ENCODE peak calls at places on chromosomes 12 and 14, in six cellular contexts. N is lung, X is omental fat pad, F is WTC11, R is Panc1, D is fibroblast of pulmonary artery. T is an unnamed sample.

GRCh38 chr12:110342157-110342556 is 61.1 kb downstream of the ATP2A2 start:
- DNase-seq in R (no peak), N (no peak), X (no peak), D (no peak), F (no peak), T (no peak)

GRCh38 chr12:2364566-2365165 is 311.9 kb downstream of the CACNA1C start:
- DNase-seq in X (no peak), D (no peak), F (no peak), R (no peak), N (no peak), T (no peak)

GRCh38 chr12:88251798-88252197 is 109.7 kb downstream of the TMTC3 start:
- DNase-seq in X (no peak), D (no peak), N (no peak), R (no peak), F (no peak), T (peak; percentile 61)

GRCh38 chr12:118436002-118436724 is 59.8 kb downstream of the SUDS3 start:
- DNase-seq in F (peak; percentile 65), R (no peak), N (no peak), D (no peak), X (no peak), T (no peak)

GRCh38 chr12:2288001-2288400 is 235.2 kb downstream of the CACNA1C start:
- DNase-seq in F (no peak), X (no peak), R (no peak), D (peak; percentile 42), N (no peak), T (peak; percentile 74)

GRCh38 chr12:122393822-122394221 is 28.6 kb downstream of the CLIP1 start:
- DNase-seq in F (no peak), R (no peak), D (no peak), N (no peak), X (no peak), T (no peak)

GRCh38 chr12:85057370-85057963 is 21.3 kb downstream of the LRRIQ1 start:
- DNase-seq in R (peak; percentile 18), D (peak; percentile 67), F (peak; percentile 49), X (no peak), N (no peak), T (peak; percentile 53)

GRCh38 chr12:92596388-92596787 is 106.4 kb upstream of the PLEKHG7 start:
- DNase-seq in F (no peak), R (no peak), D (peak; percentile 49), N (no peak), X (no peak), T (no peak)

GRCh38 chr14:106657460-106657859 is 1131.1 kb downstream of the TMEM121 start:
- DNase-seq in X (no peak), D (no peak), F (no peak), R (no peak), N (no peak), T (no peak)

GRCh38 chr12:52203126-52203921 is 11.5 kb upstream of the KRT80 start:
- DNase-seq in X (peak; percentile 77), N (peak; percentile 54), R (no peak), F (peak; percentile 9), D (peak; percentile 79), T (peak; percentile 95)

GRCh38 chr12:122891661-122892525 is 4.0 kb downstream of the VPS37B start:
- DNase-seq in N (no peak), F (no peak), R (no peak), D (peak; percentile 58), X (no peak), T (peak; percentile 73)

GRCh38 chr14:104582649-104583048 is 3.1 kb downstream of the C14orf180 start:
- DNase-seq in R (no peak), D (no peak), F (no peak), N (no peak), X (no peak), T (no peak)

GRCh38 chr12:39807043-39807442 is 187.4 kb upstream of the ABCD2 start:
- DNase-seq in X (no peak), F (peak; percentile 26), R (no peak), N (no peak), D (peak; percentile 49), T (no peak)

GRCh38 chr14:87102979-87103378 is 890.0 kb downstream of the GALC start:
- DNase-seq in X (no peak), R (no peak), F (no peak), D (peak; percentile 18), N (no peak), T (peak; percentile 19)

GRCh38 chr12:117361905-117362304 is 479 bp upstream of the NOS1 start:
- DNase-seq in N (no peak), F (no peak), X (no peak), D (no peak), R (no peak), T (no peak)

GRCh38 chr14:70281938-70282337 is 77.5 kb downstream of the COX16 start:
- DNase-seq in X (no peak), R (no peak), N (no peak), F (no peak), D (no peak), T (no peak)

GRCh38 chr12:89969098-89969497 is 260.5 kb upstream of the ATP2B1 start:
- DNase-seq in N (no peak), F (no peak), X (no peak), D (no peak), R (no peak), T (no peak)

GRCh38 chr14:74545386-74545785 is 51.8 kb downstream of the ISCA2 start:
- DNase-seq in X (no peak), R (no peak), D (no peak), N (no peak), F (no peak), T (no peak)

GRCh38 chr12:123790901-123791486 is 28.9 kb downstream of the DNAH10 start:
- DNase-seq in N (no peak), R (no peak), F (no peak), D (no peak), X (no peak), T (no peak)

GRCh38 chr12:86196465-86196864 is 59.7 kb downstream of the MGAT4C start:
- DNase-seq in X (no peak), D (no peak), F (no peak), N (no peak), R (no peak), T (no peak)

GRCh38 chr14:39773387-39773786 is 341.2 kb upstream of the FBXO33 start:
- DNase-seq in D (no peak), R (no peak), X (no peak), N (no peak), F (no peak), T (no peak)

GRCh38 chr12:47105914-47106674 is 26.3 kb upstream of the AMIGO2 start:
- DNase-seq in X (no peak), D (no peak), R (no peak), F (no peak), N (no peak), T (no peak)

GRCh38 chr12:122318607-122319311 is 52.5 kb upstream of the VPS33A start:
- DNase-seq in X (no peak), R (no peak), N (no peak), F (no peak), D (peak; percentile 99), T (peak; percentile 99)

GRCh38 chr12:106918746-106919145 is 37.0 kb upstream of the TMEM263 start:
- DNase-seq in X (no peak), F (peak; percentile 50), N (no peak), R (peak; percentile 17), D (peak; percentile 45), T (no peak)

GRCh38 chr12:84986586-84986985 is 49.5 kb downstream of the TSPAN19 start:
- DNase-seq in F (no peak), N (no peak), D (no peak), X (no peak), R (no peak), T (peak; percentile 13)

GRCh38 chr12:11805680-11806079 is 156.2 kb downstream of the ETV6 start:
- DNase-seq in N (no peak), X (no peak), D (no peak), R (no peak), F (no peak), T (no peak)

GRCh38 chr12:11804130-11804529 is 154.7 kb downstream of the ETV6 start:
- DNase-seq in X (no peak), R (no peak), D (no peak), N (no peak), F (no peak), T (no peak)

GRCh38 chr12:11807453-11807852 is 158.0 kb downstream of the ETV6 start:
- DNase-seq in N (no peak), X (no peak), R (no peak), F (no peak), D (no peak), T (no peak)

GRCh38 chr12:11801643-11802042 is 152.2 kb downstream of the ETV6 start:
- DNase-seq in R (no peak), D (no peak), N (no peak), X (no peak), F (no peak), T (no peak)

DNA sequence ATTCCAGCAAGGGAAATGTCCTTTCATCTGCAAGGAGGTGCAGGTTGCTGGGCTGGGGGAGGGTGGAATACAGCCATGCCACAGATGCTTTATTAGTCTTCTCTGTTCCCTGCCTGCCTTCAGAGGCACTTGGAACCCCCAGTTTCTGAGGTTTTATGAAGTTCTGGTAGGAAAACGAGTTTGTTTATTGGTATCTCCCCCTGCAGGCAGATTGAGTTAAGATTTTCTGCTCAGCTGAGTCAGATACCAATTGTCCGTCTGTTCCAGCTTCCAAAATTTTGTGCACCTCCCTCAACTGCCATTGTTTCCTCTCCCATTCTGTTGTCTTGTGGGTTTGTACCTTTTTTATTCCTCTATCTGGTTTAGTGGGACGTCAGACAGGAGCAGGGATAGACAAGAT is 155.6 kb downstream of the ETV6 start:
- DNase-seq in N (no peak), R (no peak), D (no peak), X (no peak), F (no peak), T (no peak)
- TF ChIP-seq CTCF in N (no peak), R (peak; percentile 10), D (peak; percentile 4), X (no peak), F (no peak), T (peak; percentile 18)

DNA sequence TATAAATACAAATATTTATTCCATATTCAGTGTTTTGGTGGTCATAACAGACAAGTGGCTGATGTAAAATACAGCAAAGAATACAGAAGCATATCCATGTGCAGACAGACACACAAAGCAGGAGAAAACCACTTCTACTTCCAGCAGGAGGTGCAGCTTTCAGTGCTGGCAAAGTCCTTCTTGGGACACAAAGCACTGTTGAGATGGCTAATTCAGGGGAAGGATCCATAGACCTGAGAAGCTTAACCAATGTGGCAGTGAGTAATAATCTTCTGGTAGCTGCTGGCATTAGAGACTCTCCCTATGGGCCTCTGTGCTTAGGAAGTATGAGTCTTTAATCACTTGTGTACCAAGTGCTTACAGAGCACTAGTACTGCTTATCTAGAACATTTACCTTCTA is 26.8 kb downstream of the AMN1 start:
- DNase-seq in D (peak; percentile 46), R (no peak), F (no peak), N (no peak), X (no peak), T (peak; percentile 17)
- TF ChIP-seq CTCF in D (peak; percentile 39), R (no peak), F (no peak), N (no peak), X (no peak), T (peak; percentile 27)

DNA sequence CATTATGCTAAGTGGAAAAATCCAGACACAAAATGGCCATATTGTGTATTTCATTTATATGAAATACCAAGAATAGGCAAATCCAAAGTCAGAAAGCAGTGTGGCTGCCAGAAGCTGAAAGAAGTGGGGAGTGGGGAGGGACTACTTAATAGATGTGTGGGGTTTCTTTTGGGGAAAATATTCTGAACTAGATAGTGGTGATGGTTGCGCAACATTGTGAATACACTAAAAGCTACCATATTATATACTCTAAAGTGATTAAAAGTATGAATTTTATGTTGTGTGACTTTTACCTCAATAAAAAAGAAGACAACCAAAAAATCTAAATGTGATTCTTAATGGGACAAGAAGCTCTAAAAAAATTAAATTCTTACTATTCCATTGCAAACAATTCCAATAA is 272.6 kb downstream of the DAD1 start:
- DNase-seq in N (no peak), X (no peak), D (no peak), R (no peak), F (no peak), T (no peak)
- TF ChIP-seq CTCF in N (no peak), X (no peak), D (no peak), R (no peak), F (no peak), T (no peak)

GRCh38 chr14:56247495-56248087 is 129.4 kb downstream of the PELI2 start:
- DNase-seq in F (no peak), X (no peak), D (peak; percentile 41), N (no peak), R (no peak), T (peak; percentile 15)
- TF ChIP-seq CTCF in F (no peak), X (no peak), D (peak; percentile 46), N (no peak), R (peak; percentile 47), T (peak; percentile 47)